ENCODE peak calls at places on chromosome 10, in five cellular contexts. F, H, Y, E and A are unnamed samples. For H3K4me1, the result is how much of the 10 kb centered on the place peaks cover.

GRCh38 chr10:125562737-125563136 is 120.2 kb downstream of the TEX36 start:
- DNase-seq in E (no peak), H (no peak), Y (no peak), F (no peak), A (no peak)

GRCh38 chr10:126997801-126998590 is 92.8 kb downstream of the DOCK1 start:
- DNase-seq in H (no peak), Y (no peak), E (no peak), F (no peak), A (no peak)

GRCh38 chr10:114163062-114163861 is 10.7 kb downstream of the CCDC186 start:
- DNase-seq in F (no peak), Y (no peak), H (no peak), E (peak), A (no peak)

GRCh38 chr10:48550071-48550691 is 54.7 kb downstream of the ARHGAP22 start:
- DNase-seq in E (no peak), F (no peak), Y (peak), H (no peak), A (no peak)

GRCh38 chr10:79146611-79147130 is 77.9 kb downstream of the ZMIZ1 start:
- DNase-seq in E (peak), H (peak), Y (no peak), F (peak), A (no peak)

GRCh38 chr10:119360181-119360921 is 153.0 kb downstream of the GRK5 start:
- DNase-seq in F (peak), H (peak), E (peak), Y (peak), A (no peak)

GRCh38 chr10:66218981-66219587 is 706.8 kb upstream of the LRRTM3 start:
- DNase-seq in H (no peak), F (no peak), E (no peak), Y (no peak), A (no peak)

GRCh38 chr10:97843296-97843671 is 6.4 kb upstream of the GOLGA7B start:
- DNase-seq in H (no peak), E (peak), F (no peak), Y (no peak), A (no peak)

GRCh38 chr10:20892011-20892585 is 5.0 kb downstream of the NEBL start:
- DNase-seq in E (no peak), H (peak), F (no peak), Y (no peak), A (no peak)

GRCh38 chr10:78506614-78507013 is 473.0 kb downstream of the RPS24 start:
- DNase-seq in E (no peak), Y (no peak), H (no peak), F (no peak), A (no peak)

GRCh38 chr10:6504296-6504695 is 75.8 kb downstream of the PRKCQ start:
- DNase-seq in Y (no peak), H (no peak), F (no peak), E (no peak), A (no peak)

GRCh38 chr10:84059526-84059925 is 79.8 kb upstream of the GHITM start:
- DNase-seq in H (no peak), E (no peak), F (no peak), Y (no peak), A (no peak)

GRCh38 chr10:26860026-26860541 is 674 bp downstream of the ABI1 start:
- DNase-seq in F (peak), H (peak), E (peak), Y (peak), A (peak)

GRCh38 chr10:85548038-85548437 is 818.6 kb downstream of the GRID1 start:
- DNase-seq in Y (peak), F (no peak), H (peak), E (peak), A (peak)

GRCh38 chr10:29304259-29305030 is 15.6 kb downstream of the LYZL1 start:
- DNase-seq in H (peak), E (peak), F (no peak), Y (peak), A (no peak)

GRCh38 chr10:25875555-25876165 is 58.4 kb upstream of the MYO3A start:
- DNase-seq in H (peak), E (peak), Y (peak), F (peak), A (peak)

GRCh38 chr10:77877461-77878344 is 48.9 kb downstream of the DLG5 start:
- DNase-seq in Y (peak), E (peak), H (peak), F (no peak), A (peak)

GRCh38 chr10:113062977-113063967 is 113.2 kb downstream of the TCF7L2 start:
- DNase-seq in F (no peak), E (peak), H (no peak), Y (no peak), A (no peak)

GRCh38 chr10:78981257-78981969 is 87.4 kb upstream of the ZMIZ1 start:
- DNase-seq in H (no peak), F (no peak), E (no peak), Y (no peak), A (no peak)

DNA sequence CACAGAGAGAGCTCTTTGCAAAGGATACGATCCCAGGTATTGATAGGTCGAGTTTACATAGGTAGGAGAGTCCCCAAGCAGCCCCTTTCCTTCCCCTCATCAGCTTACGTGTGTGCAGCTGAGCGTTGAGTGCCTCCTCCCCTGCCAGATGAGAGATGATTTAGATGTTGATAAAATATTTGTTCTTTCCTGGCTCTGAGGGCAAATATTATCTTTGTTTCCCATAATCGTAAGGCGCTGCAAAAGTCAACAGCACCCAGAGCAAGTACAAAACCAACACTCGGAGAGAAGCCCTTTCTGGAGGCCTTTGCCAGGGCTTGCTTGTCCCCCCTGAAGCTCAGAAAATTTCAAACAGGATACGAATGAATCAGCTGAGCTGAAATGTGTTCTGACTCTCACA is 683.1 kb downstream of the LRMDA start:
- DNase-seq in Y (no peak), F (no peak), H (no peak), E (no peak), A (no peak)
- H3K4me3 ChIP-seq in Y (no peak), F (no peak), H (no peak), E (no peak), A (no peak)

GRCh38 chr10:72243822-72244437 is 27.9 kb upstream of the ASCC1 start:
- DNase-seq in Y (no peak), E (peak), F (no peak), H (no peak), A (no peak)
- H3K27ac ChIP-seq in Y (peak), E (peak), F (peak), H (peak), A (no peak)

GRCh38 chr10:63199716-63200115 is 66.6 kb downstream of the NRBF2 start:
- DNase-seq in E (no peak), Y (no peak), H (no peak), F (no peak), A (no peak)

GRCh38 chr10:63197304-63198092 is 64.4 kb downstream of the NRBF2 start:
- DNase-seq in H (no peak), F (no peak), Y (no peak), E (peak), A (no peak)

GRCh38 chr10:63200416-63200815 is 67.3 kb downstream of the NRBF2 start:
- DNase-seq in E (no peak), F (no peak), H (no peak), Y (no peak), A (no peak)

GRCh38 chr10:63204667-63205391 is 71.7 kb downstream of the NRBF2 start:
- DNase-seq in H (no peak), E (no peak), Y (no peak), F (no peak), A (no peak)

GRCh38 chr10:63201118-63201517 is 68.0 kb downstream of the NRBF2 start:
- DNase-seq in E (no peak), F (no peak), H (no peak), Y (no peak), A (no peak)
- H3K4me1 ChIP-seq in E (under half), F (under half), H (under half), Y (half or more), A (under half)

GRCh38 chr10:70146489-70147488 is at the start of gene TYSND1:
- DNase-seq in Y (peak), F (peak), H (peak), E (peak), A (peak)

GRCh38 chr10:70145166-70145665 is 1.3 kb downstream of the TYSND1 start:
- DNase-seq in E (peak), H (no peak), F (no peak), Y (no peak), A (no peak)

GRCh38 chr10:70144372-70145110 is 2.0 kb downstream of the TYSND1 start:
- DNase-seq in Y (no peak), F (no peak), H (no peak), E (no peak), A (no peak)

GRCh38 chr10:70148516-70148915 is 2.0 kb upstream of the TYSND1 start:
- DNase-seq in F (no peak), E (no peak), Y (no peak), H (no peak), A (no peak)

GRCh38 chr10:70145666-70146488 is 623 bp downstream of the TYSND1 start:
- DNase-seq in H (peak), Y (peak), F (peak), E (peak), A (peak)
- H3K4me3 ChIP-seq in H (peak), Y (peak), F (peak), E (peak), A (peak)

DNA sequence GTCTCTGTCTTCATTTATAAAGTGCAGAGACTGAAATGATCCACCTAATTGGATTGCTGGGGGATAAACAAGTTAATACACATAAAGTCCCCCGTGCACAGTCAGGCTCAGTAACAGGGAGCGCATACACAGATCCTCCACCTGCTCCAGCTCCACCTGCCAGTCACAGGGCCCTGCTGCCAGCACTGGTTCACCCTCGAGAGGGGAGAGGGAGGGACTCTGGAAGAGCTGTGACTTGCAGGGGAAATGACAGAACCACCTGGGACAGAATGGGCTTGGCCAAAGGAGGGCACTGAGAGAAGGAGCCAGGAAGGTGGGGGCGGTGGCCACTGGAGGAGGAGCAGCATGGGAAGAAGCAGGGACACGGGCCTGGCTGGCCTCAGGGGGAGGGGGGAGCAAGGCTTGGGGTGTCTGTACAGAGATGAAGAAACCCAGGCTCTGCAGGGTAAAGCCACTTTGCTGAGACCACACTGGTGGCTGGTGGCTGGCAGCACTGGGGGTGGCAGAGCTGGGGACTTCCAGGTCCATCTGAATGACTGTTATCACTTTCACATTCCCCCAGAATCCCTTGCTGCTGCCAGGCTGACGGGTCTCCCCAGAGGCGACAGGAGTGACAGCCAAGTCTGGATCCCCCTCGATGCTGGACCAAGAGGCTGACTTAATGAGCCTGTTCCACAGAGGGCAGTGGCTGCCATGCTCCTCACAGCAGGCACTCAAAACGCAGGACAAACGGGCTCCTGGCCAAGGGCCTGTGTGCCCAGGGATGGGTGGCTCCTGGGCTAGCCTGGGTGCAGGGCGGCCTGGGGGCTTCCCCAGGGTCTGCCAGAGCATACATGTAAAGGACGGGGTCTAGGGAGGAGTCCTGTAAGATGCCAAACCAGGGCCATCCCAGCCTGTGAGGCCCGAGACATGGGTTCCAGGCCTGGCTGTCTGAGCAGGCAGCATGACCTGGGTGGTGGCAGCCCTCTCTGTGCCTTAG is 151.1 kb downstream of the SH3PXD2A start:
- DNase-seq in Y (no peak), F (no peak), E (no peak), H (no peak), A (no peak)
- H3K27ac ChIP-seq in Y (no peak), F (no peak), E (no peak), H (no peak), A (no peak)

GRCh38 chr10:123421461-123421860 is 244.7 kb upstream of the GPR26 start:
- DNase-seq in Y (no peak), E (no peak), F (no peak), H (no peak), A (no peak)

GRCh38 chr10:123428302-123428701 is 237.9 kb upstream of the GPR26 start:
- DNase-seq in F (no peak), H (no peak), E (no peak), Y (no peak), A (no peak)

GRCh38 chr10:123422261-123422660 is 243.9 kb upstream of the GPR26 start:
- DNase-seq in Y (no peak), H (no peak), E (no peak), F (no peak), A (no peak)

GRCh38 chr10:123427386-123427785 is 238.8 kb upstream of the GPR26 start:
- DNase-seq in F (no peak), E (peak), Y (no peak), H (no peak), A (no peak)

DNA sequence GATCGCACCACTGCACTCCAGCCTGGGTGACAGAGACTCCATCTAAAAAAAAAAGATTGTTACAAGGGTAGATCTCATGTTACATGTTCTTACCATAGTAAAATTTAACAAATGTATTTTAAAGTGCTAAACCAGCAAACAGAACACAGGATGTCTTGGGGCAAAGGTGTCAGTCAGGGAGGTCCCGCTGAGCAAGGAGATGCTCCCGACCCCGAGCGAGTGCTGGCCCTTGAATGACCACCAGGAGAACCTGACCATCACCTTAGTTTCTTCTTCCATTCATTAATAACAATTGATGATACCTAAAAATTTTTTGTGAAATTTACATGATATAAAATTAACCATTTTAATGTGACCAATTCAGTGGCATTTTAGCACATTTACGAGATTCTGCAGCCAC is 241.6 kb upstream of the GPR26 start:
- DNase-seq in H (no peak), E (no peak), Y (no peak), F (no peak), A (no peak)
- H3K4me1 ChIP-seq in H (under half), E (under half), Y (under half), F (under half), A (under half)